ENCODE peak calls at places on chromosomes 5 and 9, in five cellular contexts. V is germinal center, Z is AG09309, H is AG09319, J is RPMI8226. Y is an unnamed sample.

GRCh38 chr9:77911928-77912327 is 119.7 kb downstream of the GNAQ start:
- DNase-seq in V (no peak), Z (no peak), H (no peak), J (no peak), Y (no peak)

GRCh38 chr9:20297646-20298084 is 324.6 kb downstream of the MLLT3 start:
- DNase-seq in V (no peak), Z (peak), H (no peak), J (no peak), Y (no peak)

GRCh38 chr5:142403583-142403982 is 78.8 kb upstream of the SPRY4 start:
- DNase-seq in V (no peak), Z (no peak), H (no peak), J (no peak), Y (no peak)

GRCh38 chr5:179115845-179116524 is 55.8 kb downstream of the ZNF354C start:
- DNase-seq in V (no peak), Z (no peak), H (no peak), J (no peak), Y (no peak)

GRCh38 chr9:108150736-108151135 is 661.2 kb upstream of the KLF4 start:
- DNase-seq in V (no peak), Z (no peak), H (no peak), J (no peak), Y (peak)

GRCh38 chr9:81825831-81826540 is 102.2 kb upstream of the SPATA31D4 start:
- DNase-seq in V (no peak), Z (no peak), H (no peak), J (no peak), Y (no peak)

GRCh38 chr5:142753114-142753764 is 16.9 kb upstream of the ARHGAP26 start:
- DNase-seq in V (no peak), Z (no peak), H (no peak), J (no peak), Y (peak)

GRCh38 chr5:154236459-154237375 is 46.2 kb downstream of the GALNT10 start:
- DNase-seq in V (peak), Z (no peak), H (no peak), J (no peak), Y (no peak)

GRCh38 chr5:64166201-64166959 is 737 bp downstream of the RNF180 start:
- DNase-seq in V (no peak), Z (no peak), H (no peak), J (peak), Y (peak)

GRCh38 chr5:65769539-65769938 is 47.5 kb downstream of the NLN start:
- DNase-seq in V (no peak), Z (peak), H (peak), J (no peak), Y (peak)

GRCh38 chr5:137995077-137995746 is 37.7 kb downstream of the FAM13B start:
- DNase-seq in V (no peak), Z (no peak), H (no peak), J (peak), Y (peak)

GRCh38 chr9:35603506-35603985 is 1.5 kb upstream of the TESK1 start:
- DNase-seq in V (no peak), Z (peak), H (peak), J (no peak), Y (no peak)

GRCh38 chr9:4086119-4087088 is 213.5 kb downstream of the GLIS3 start:
- DNase-seq in V (no peak), Z (no peak), H (no peak), J (no peak), Y (no peak)

GRCh38 chr9:134066923-134067851 is 639 bp downstream of the BRD3 start:
- DNase-seq in V (peak), Z (no peak), H (no peak), J (peak), Y (peak)

GRCh38 chr5:103245773-103246172 is 12.8 kb upstream of the MACIR start:
- DNase-seq in V (no peak), Z (no peak), H (no peak), J (no peak), Y (no peak)

Y was measured in endothelial cell of umbilical vein.